ENCODE peak calls at places on chromosomes 13 and 19, in four cellular contexts. C is pancreas, Q is lower lobe of right lung, N is left lung. J is an unnamed sample.

GRCh38 chr13:24392972-24393371 is 83.6 kb downstream of the C1QTNF9 start:
- ATAC-seq in C (no peak), N (no peak), Q (no peak), J (no peak)

GRCh38 chr19:55041627-55042343 is 3.7 kb upstream of the GP6 start:
- ATAC-seq in Q (peak), C (peak), N (no peak), J (no peak)

GRCh38 chr13:41488124-41488523 is 30.8 kb downstream of the RGCC start:
- ATAC-seq in Q (peak), C (no peak), N (no peak), J (no peak)

GRCh38 chr13:110518150-110518525 is 43.4 kb downstream of the RAB20 start:
- ATAC-seq in N (no peak), Q (no peak), C (no peak), J (no peak)

GRCh38 chr19:14091885-14092462 is 1.4 kb upstream of the SAMD1 start:
- ATAC-seq in Q (no peak), N (peak), C (peak), J (no peak)

GRCh38 chr19:7779631-7780486 is 16.8 kb downstream of the CLEC4M start:
- ATAC-seq in C (no peak), Q (no peak), N (no peak), J (no peak)

GRCh38 chr19:5893907-5894703 is 9.5 kb downstream of the NDUFA11 start:
- ATAC-seq in Q (no peak), C (no peak), N (no peak), J (no peak)

GRCh38 chr13:24173775-24174174 is 13.3 kb downstream of the SPATA13 start:
- ATAC-seq in N (no peak), Q (no peak), C (no peak), J (no peak)

GRCh38 chr13:110492299-110493160 is 69.0 kb downstream of the RAB20 start:
- ATAC-seq in N (no peak), C (peak), Q (no peak), J (no peak)

GRCh38 chr13:112055417-112056206 is 11.3 kb upstream of the SOX1 start:
- ATAC-seq in C (no peak), N (no peak), Q (no peak), J (no peak)
- H3K4me3 ChIP-seq in C (no peak), N (no peak), Q (no peak), J (peak)

GRCh38 chr19:4279530-4280422 is 710 bp downstream of the SHD start:
- ATAC-seq in C (no peak), N (no peak), Q (peak), J (no peak)

GRCh38 chr19:4284974-4285373 is 5.9 kb downstream of the SHD start:
- ATAC-seq in Q (no peak), C (no peak), N (no peak), J (no peak)

GRCh38 chr19:4288091-4288777 is 9.2 kb downstream of the SHD start:
- ATAC-seq in Q (no peak), C (no peak), N (no peak), J (no peak)

GRCh38 chr19:4278926-4279529 is at the start of gene SHD:
- ATAC-seq in C (no peak), Q (peak), N (no peak), J (no peak)

DNA sequence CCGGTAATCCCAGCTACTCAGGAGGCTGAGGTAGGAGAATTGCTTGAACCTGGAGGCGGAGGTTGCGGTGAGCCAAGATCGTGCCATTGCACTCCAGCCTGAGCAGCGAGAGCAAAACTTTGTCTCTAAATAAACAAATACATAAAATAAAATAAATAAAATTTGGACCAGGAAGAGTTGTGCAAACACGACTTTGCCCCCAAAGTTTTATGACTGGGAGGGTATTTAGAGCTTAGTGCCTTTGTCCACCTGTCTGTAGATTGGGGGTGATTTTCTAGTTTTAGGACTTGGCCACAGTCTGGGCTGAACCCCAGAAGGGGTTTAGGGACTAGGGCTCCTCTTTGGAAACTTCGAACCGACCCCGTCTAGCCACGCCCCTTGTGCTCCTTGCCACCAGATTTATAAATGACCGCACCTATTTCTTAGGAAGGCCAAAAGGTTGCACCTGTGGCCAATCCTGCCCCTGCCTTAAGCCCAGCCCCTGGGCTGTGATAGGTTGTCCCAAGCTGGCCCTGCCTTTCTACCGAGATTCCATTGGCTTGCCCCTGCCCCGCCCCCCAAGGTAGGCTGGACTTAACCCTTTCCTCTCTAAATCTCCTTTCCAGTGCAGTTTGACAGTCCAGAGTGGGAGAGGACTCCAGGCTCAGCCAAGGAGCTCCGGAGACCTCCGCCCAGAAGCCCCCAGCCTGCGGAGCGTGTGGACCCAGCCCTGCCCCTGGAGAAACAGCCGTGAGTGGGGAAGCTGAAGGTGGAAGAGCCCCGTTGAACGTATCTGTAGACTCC is 5.3 kb downstream of the SHD start:
- ATAC-seq in N (no peak), C (no peak), Q (no peak), J (no peak)
- TF ChIP-seq CTCF in N (no peak), C (no peak), Q (no peak), J (no peak)

DNA sequence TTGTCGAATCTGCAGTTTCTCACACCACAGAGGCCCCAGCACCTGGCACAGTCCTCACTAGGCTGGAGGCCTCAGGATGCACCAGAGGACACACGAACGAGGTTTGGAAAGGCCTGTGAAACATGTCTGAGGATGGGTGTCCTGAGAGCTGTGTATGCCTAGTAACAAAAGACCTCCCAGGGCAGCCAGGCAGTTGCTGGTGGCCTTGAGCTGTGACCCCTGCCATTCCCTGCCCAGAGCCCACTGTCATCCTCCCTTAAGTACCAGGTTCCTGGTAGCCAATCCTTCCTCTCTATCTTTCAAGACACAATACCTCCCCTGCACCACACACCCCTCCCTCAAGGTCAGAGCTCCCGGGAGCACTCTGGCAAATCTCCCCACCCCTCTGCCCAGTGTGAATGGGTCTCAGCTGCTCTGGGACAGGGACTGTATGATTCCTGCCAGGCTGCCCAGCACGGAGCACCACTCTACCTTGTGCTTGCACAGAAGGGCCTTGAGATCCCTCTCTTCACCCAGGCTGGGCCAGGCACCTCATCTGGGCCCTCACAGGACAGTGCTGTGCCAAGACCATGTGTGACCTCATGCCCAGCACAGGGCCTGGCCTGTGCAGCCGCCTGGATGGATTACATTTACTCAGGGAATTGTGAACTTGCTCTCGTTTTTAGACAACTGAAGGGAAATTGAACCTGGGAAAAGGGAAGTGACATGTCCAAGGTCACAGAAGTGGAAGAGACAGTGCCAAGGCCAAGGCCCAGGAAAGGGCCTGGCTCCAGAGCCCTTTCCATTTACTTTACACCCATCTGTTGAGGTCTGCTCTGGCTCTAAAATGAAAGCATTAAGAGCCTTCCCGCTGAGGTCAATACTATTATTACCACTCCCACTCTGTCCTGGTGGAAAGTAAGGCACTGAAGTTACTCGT is 2.2 kb downstream of the ZNF787 start:
- ATAC-seq in Q (no peak), N (no peak), C (no peak), J (no peak)
- H3K4me3 ChIP-seq in Q (peak), N (peak), C (peak), J (no peak)

DNA sequence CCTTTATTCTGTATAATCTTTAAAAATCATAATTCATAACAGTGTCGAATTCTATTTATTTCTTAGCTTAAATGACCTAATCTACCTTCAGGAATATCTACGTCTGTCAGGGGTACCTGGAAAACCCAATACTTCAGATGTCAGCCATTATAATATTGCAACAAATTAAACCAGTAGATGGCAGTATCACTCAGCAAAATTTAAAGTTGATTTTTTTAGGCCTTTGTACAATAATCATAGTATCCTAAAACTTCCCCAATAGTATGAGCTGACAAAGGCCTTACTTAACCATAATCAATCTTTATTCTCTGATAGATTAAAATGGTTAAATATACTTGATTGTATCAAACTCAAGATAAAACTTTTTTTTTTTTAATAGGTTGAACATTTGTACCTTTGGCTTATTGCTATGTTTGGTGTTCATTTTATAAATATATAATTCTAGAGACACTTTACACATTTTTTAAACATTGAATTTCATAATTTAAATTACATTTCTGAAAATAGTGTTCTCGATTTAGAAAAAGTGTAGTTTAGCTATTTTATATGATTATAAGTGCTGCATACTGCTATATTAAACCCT is 830.2 kb upstream of the SPRY2 start:
- ATAC-seq in Q (no peak), C (peak), N (peak), J (no peak)
- TF ChIP-seq CTCF in Q (peak), C (peak), N (peak), J (peak)

GRCh38 chr13:26897706-26898550 is 137.3 kb upstream of the GPR12 start:
- ATAC-seq in Q (no peak), C (no peak), N (no peak), J (no peak)
- H3K4me3 ChIP-seq in Q (no peak), C (no peak), N (no peak), J (no peak)

J was measured in gastroesophageal sphincter.